ENCODE peak calls at places on chromosomes 3 and 15, in eight cellular contexts. J is CD4-positive, CD25-positive, alpha-beta regulatory T cell; Z is activated gamma-delta T cell; K is stimulated activated naive CD4-positive, alpha-beta T cell; U is T-helper 22 cell; I is NCI-H524; Y is BJ; G is NCI-H1436 treated with DMSO at 0.1 percent for 48 hours. D is an unnamed sample.

GRCh38 chr3:38131621-38132369 is 5.1 kb downstream of the ACAA1 start:
- DNase-seq in J (peak; percentile 33), Z (no peak), K (no peak), U (no peak), I (peak; percentile 40), Y (no peak), G (no peak), D (no peak)

GRCh38 chr3:154759966-154760365 is 320.2 kb upstream of the MME start:
- DNase-seq in J (no peak), Z (no peak), K (no peak), U (no peak), I (no peak), Y (no peak), G (no peak), D (no peak)

GRCh38 chr15:75043509-75044257 is 20.3 kb downstream of the PPCDC start:
- DNase-seq in J (no peak), Z (no peak), K (no peak), U (no peak), I (peak; percentile 43), Y (peak; percentile 98), G (no peak), D (no peak)

GRCh38 chr15:36294359-36294758 is 285.1 kb upstream of the CDIN1 start:
- DNase-seq in J (no peak), Z (no peak), K (no peak), U (no peak), I (no peak), Y (no peak), G (no peak), D (no peak)

GRCh38 chr15:40744810-40745152 is 10.3 kb downstream of the RMDN3 start:
- DNase-seq in J (no peak), Z (no peak), K (no peak), U (no peak), I (peak; percentile 69), Y (no peak), G (no peak), D (no peak)

GRCh38 chr3:146581877-146582508 is 23.2 kb downstream of the PLSCR5 start:
- DNase-seq in J (peak; percentile 5), Z (no peak), K (no peak), U (no peak), I (no peak), Y (no peak), G (no peak), D (no peak)

GRCh38 chr15:72034351-72034750 is 83.6 kb downstream of the MYO9A start:
- DNase-seq in J (no peak), Z (no peak), K (no peak), U (no peak), I (no peak), Y (no peak), G (no peak), D (no peak)

GRCh38 chr3:31531465-31531991 is 1.2 kb upstream of the STT3B start:
- DNase-seq in J (no peak), Z (no peak), K (no peak), U (no peak), I (peak; percentile 33), Y (no peak), G (no peak), D (no peak)